ENCODE peak calls at places on chromosomes 4 and X, in seven cellular contexts. One of them, this sample, is unnamed.

GRCh38 chr4:1792158-1792831 is 798 bp upstream of the FGFR3 start:
- DNase-seq in cardiac muscle cell: no peak
- DNase-seq in testis: no peak
- DNase-seq in aorta: no peak
- DNase-seq in HCT116: no peak
- DNase-seq in spleen: no peak
- DNase-seq in fibroblast of lung: no peak
- DNase-seq in this sample: no peak

GRCh38 chr4:68451246-68452211 is 4.3 kb downstream of the TMPRSS11E start:
- DNase-seq in spleen: no peak
- DNase-seq in aorta: no peak
- DNase-seq in testis: no peak
- DNase-seq in cardiac muscle cell: no peak
- DNase-seq in fibroblast of lung: peak; percentile 58
- DNase-seq in HCT116: no peak
- DNase-seq in this sample: no peak

GRCh38 chr4:186739802-186740434 is 16.3 kb upstream of the FAT1 start:
- DNase-seq in cardiac muscle cell: no peak
- DNase-seq in aorta: no peak
- DNase-seq in testis: no peak
- DNase-seq in spleen: no peak
- DNase-seq in HCT116: no peak
- DNase-seq in fibroblast of lung: no peak
- DNase-seq in this sample: no peak

GRCh38 chrX:10231461-10231860 is 74.7 kb downstream of the CLCN4 start:
- DNase-seq in HCT116: no peak
- DNase-seq in testis: no peak
- DNase-seq in fibroblast of lung: no peak
- DNase-seq in aorta: no peak
- DNase-seq in cardiac muscle cell: no peak
- DNase-seq in spleen: no peak
- DNase-seq in this sample: no peak

GRCh38 chr4:38565271-38566199 is 98.5 kb upstream of the KLF3 start:
- DNase-seq in aorta: no peak
- DNase-seq in spleen: no peak
- DNase-seq in testis: no peak
- DNase-seq in cardiac muscle cell: no peak
- DNase-seq in fibroblast of lung: peak; percentile 84
- DNase-seq in HCT116: no peak
- DNase-seq in this sample: no peak

GRCh38 chr4:159366966-159367365 is 264.1 kb downstream of the RAPGEF2 start:
- DNase-seq in spleen: no peak
- DNase-seq in aorta: no peak
- DNase-seq in testis: no peak
- DNase-seq in fibroblast of lung: peak; percentile 21
- DNase-seq in HCT116: no peak
- DNase-seq in cardiac muscle cell: no peak
- DNase-seq in this sample: no peak

GRCh38 chr4:82145850-82146249 is 227.9 kb downstream of the HNRNPD start:
- DNase-seq in fibroblast of lung: no peak
- DNase-seq in spleen: no peak
- DNase-seq in cardiac muscle cell: no peak
- DNase-seq in aorta: no peak
- DNase-seq in testis: no peak
- DNase-seq in HCT116: no peak
- DNase-seq in this sample: no peak

GRCh38 chrX:53223955-53224859 is 800 bp downstream of the KDM5C start:
- DNase-seq in spleen: peak; percentile 90
- DNase-seq in cardiac muscle cell: peak; percentile 33
- DNase-seq in testis: no peak
- DNase-seq in HCT116: peak; percentile 28
- DNase-seq in fibroblast of lung: peak; percentile 86
- DNase-seq in aorta: peak; percentile 78
- DNase-seq in this sample: peak; percentile 77

GRCh38 chr4:109665783-109666455 is 37.3 kb downstream of the CASP6 start:
- DNase-seq in aorta: no peak
- DNase-seq in cardiac muscle cell: no peak
- DNase-seq in fibroblast of lung: no peak
- DNase-seq in spleen: no peak
- DNase-seq in HCT116: no peak
- DNase-seq in testis: no peak
- DNase-seq in this sample: no peak

GRCh38 chr4:118846981-118847380 is 11.1 kb upstream of the SEC24D start:
- DNase-seq in spleen: no peak
- DNase-seq in HCT116: no peak
- DNase-seq in cardiac muscle cell: no peak
- DNase-seq in aorta: no peak
- DNase-seq in testis: no peak
- DNase-seq in fibroblast of lung: no peak
- DNase-seq in this sample: no peak

GRCh38 chrX:51569561-51569960 is 49.2 kb downstream of the CENPVL3 start:
- DNase-seq in cardiac muscle cell: no peak
- DNase-seq in fibroblast of lung: no peak
- DNase-seq in aorta: no peak
- DNase-seq in spleen: no peak
- DNase-seq in HCT116: no peak
- DNase-seq in testis: no peak
- DNase-seq in this sample: no peak

GRCh38 chrX:331772-332495 is 13.3 kb upstream of the GTPBP6 start:
- DNase-seq in aorta: peak; percentile 74
- DNase-seq in fibroblast of lung: no peak
- DNase-seq in cardiac muscle cell: no peak
- DNase-seq in spleen: peak; percentile 76
- DNase-seq in HCT116: no peak
- DNase-seq in testis: no peak
- DNase-seq in this sample: peak; percentile 70

GRCh38 chrX:47218920-47219815 is 687 bp downstream of the CDK16 start:
- DNase-seq in spleen: peak; percentile 93
- DNase-seq in HCT116: no peak
- DNase-seq in fibroblast of lung: no peak
- DNase-seq in cardiac muscle cell: peak; percentile 69
- DNase-seq in aorta: peak; percentile 85
- DNase-seq in testis: peak; percentile 26
- DNase-seq in this sample: peak; percentile 90

GRCh38 chr4:135281230-135281629 is 1079.6 kb upstream of the PABPC4L start:
- DNase-seq in HCT116: no peak
- DNase-seq in aorta: no peak
- DNase-seq in spleen: no peak
- DNase-seq in cardiac muscle cell: no peak
- DNase-seq in fibroblast of lung: peak; percentile 22
- DNase-seq in testis: no peak
- DNase-seq in this sample: no peak

GRCh38 chrX:109872021-109872730 is 130.7 kb upstream of the TMEM164 start:
- DNase-seq in cardiac muscle cell: no peak
- DNase-seq in aorta: no peak
- DNase-seq in HCT116: no peak
- DNase-seq in fibroblast of lung: peak; percentile 58
- DNase-seq in testis: no peak
- DNase-seq in spleen: no peak
- DNase-seq in this sample: no peak

GRCh38 chr4:119498520-119498919 is 130.1 kb downstream of the PDE5A start:
- DNase-seq in cardiac muscle cell: no peak
- DNase-seq in fibroblast of lung: no peak
- DNase-seq in HCT116: no peak
- DNase-seq in aorta: no peak
- DNase-seq in testis: peak; percentile 72
- DNase-seq in spleen: peak; percentile 57
- DNase-seq in this sample: peak; percentile 83

GRCh38 chrX:129980043-129980442 is 2.4 kb upstream of the BCORL1 start:
- DNase-seq in HCT116: no peak
- DNase-seq in aorta: no peak
- DNase-seq in spleen: peak; percentile 87
- DNase-seq in cardiac muscle cell: peak; percentile 27
- DNase-seq in testis: peak; percentile 47
- DNase-seq in fibroblast of lung: no peak
- DNase-seq in this sample: peak; percentile 75

GRCh38 chrX:119573840-119574393 is 446 bp upstream of the UBE2A start:
- DNase-seq in cardiac muscle cell: peak; percentile 45
- DNase-seq in aorta: no peak
- DNase-seq in spleen: no peak
- DNase-seq in testis: peak; percentile 22
- DNase-seq in HCT116: peak; percentile 15
- DNase-seq in fibroblast of lung: peak; percentile 55
- DNase-seq in this sample: no peak

GRCh38 chr4:11799182-11799581 is 370.5 kb upstream of the HS3ST1 start:
- DNase-seq in fibroblast of lung: no peak
- DNase-seq in HCT116: no peak
- DNase-seq in cardiac muscle cell: no peak
- DNase-seq in testis: no peak
- DNase-seq in aorta: no peak
- DNase-seq in spleen: no peak
- DNase-seq in this sample: no peak

GRCh38 chr4:53914313-53915016 is 149.9 kb downstream of the CHIC2 start:
- DNase-seq in testis: no peak
- DNase-seq in spleen: no peak
- DNase-seq in fibroblast of lung: peak; percentile 82
- DNase-seq in cardiac muscle cell: no peak
- DNase-seq in aorta: no peak
- DNase-seq in HCT116: no peak
- DNase-seq in this sample: no peak

GRCh38 chr4:152193059-152193458 is 342.8 kb downstream of the FBXW7 start:
- DNase-seq in aorta: no peak
- DNase-seq in HCT116: no peak
- DNase-seq in cardiac muscle cell: no peak
- DNase-seq in spleen: no peak
- DNase-seq in testis: no peak
- DNase-seq in fibroblast of lung: peak; percentile 39
- DNase-seq in this sample: no peak

GRCh38 chrX:103309860-103310591 is 764 bp downstream of the BEX2 start:
- DNase-seq in spleen: peak; percentile 79
- DNase-seq in cardiac muscle cell: peak; percentile 5
- DNase-seq in fibroblast of lung: no peak
- DNase-seq in aorta: no peak
- DNase-seq in testis: no peak
- DNase-seq in HCT116: no peak
- DNase-seq in this sample: no peak

GRCh38 chrX:70878925-70879324 is 29.6 kb downstream of the TEX11 start:
- DNase-seq in cardiac muscle cell: no peak
- DNase-seq in fibroblast of lung: no peak
- DNase-seq in testis: no peak
- DNase-seq in aorta: no peak
- DNase-seq in HCT116: no peak
- DNase-seq in spleen: no peak
- DNase-seq in this sample: no peak

GRCh38 chr4:39305902-39306677 is 60.1 kb downstream of the RFC1 start:
- DNase-seq in fibroblast of lung: peak; percentile 20
- DNase-seq in HCT116: no peak
- DNase-seq in aorta: no peak
- DNase-seq in spleen: no peak
- DNase-seq in cardiac muscle cell: no peak
- DNase-seq in testis: no peak
- DNase-seq in this sample: no peak

GRCh38 chr4:176150283-176150682 is 45.1 kb downstream of the SPATA4 start:
- DNase-seq in spleen: no peak
- DNase-seq in aorta: no peak
- DNase-seq in cardiac muscle cell: peak; percentile 45
- DNase-seq in HCT116: peak; percentile 23
- DNase-seq in testis: no peak
- DNase-seq in fibroblast of lung: peak; percentile 31
- DNase-seq in this sample: no peak

GRCh38 chrX:34656467-34656841 is 631 bp downstream of the TMEM47 start:
- DNase-seq in spleen: no peak
- DNase-seq in aorta: peak; percentile 75
- DNase-seq in HCT116: no peak
- DNase-seq in fibroblast of lung: no peak
- DNase-seq in cardiac muscle cell: peak; percentile 20
- DNase-seq in testis: no peak
- DNase-seq in this sample: peak; percentile 68

GRCh38 chr4:10296730-10297129 is 160.5 kb downstream of the ZNF518B start:
- DNase-seq in HCT116: no peak
- DNase-seq in testis: peak; percentile 36
- DNase-seq in cardiac muscle cell: peak; percentile 8
- DNase-seq in spleen: no peak
- DNase-seq in fibroblast of lung: no peak
- DNase-seq in aorta: no peak
- DNase-seq in this sample: no peak

DNA sequence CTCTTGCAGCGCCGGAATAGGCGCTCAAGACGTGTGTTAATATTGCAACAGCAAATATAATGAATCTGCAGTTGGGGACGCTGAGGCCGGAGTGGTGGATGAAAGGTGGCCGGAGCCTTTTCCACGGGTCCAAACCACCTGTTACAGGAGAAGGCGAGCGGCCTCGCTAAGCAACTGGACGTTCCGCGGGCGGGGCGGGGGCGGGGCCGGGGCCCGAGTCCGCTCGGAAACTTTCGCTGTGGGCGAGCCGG is 325 bp upstream of the WFS1 start:
- DNase-seq in fibroblast of lung: no peak
- DNase-seq in aorta: no peak
- DNase-seq in spleen: no peak
- DNase-seq in cardiac muscle cell: no peak
- DNase-seq in testis: no peak
- DNase-seq in HCT116: no peak
- DNase-seq in this sample: no peak
- H3K4me1 ChIP-seq in fibroblast of lung: peaks cover 34% of the 10 kb centered on the region
- H3K4me1 ChIP-seq in aorta: no peaks in the 10 kb centered on the region
- H3K4me1 ChIP-seq in spleen: peaks cover 52% of the 10 kb centered on the region
- H3K4me1 ChIP-seq in cardiac muscle cell: peaks cover 8% of the 10 kb centered on the region
- H3K4me1 ChIP-seq in testis: peaks cover 42% of the 10 kb centered on the region
- H3K4me1 ChIP-seq in HCT116: peaks cover 37% of the 10 kb centered on the region
- H3K4me1 ChIP-seq in this sample: peaks cover 6% of the 10 kb centered on the region

GRCh38 chrX:20267924-20268701 is 1.4 kb upstream of the RPS6KA3 start:
- DNase-seq in fibroblast of lung: peak; percentile 31
- DNase-seq in HCT116: no peak
- DNase-seq in aorta: peak; percentile 86
- DNase-seq in spleen: peak; percentile 87
- DNase-seq in testis: peak; percentile 37
- DNase-seq in cardiac muscle cell: peak; percentile 21
- DNase-seq in this sample: peak; percentile 81
- H3K4me3 ChIP-seq in fibroblast of lung: peak overlapping the region; percentile 49
- H3K4me3 ChIP-seq in HCT116: no peak overlapping the region
- H3K4me3 ChIP-seq in aorta: peak overlapping the region; percentile 54
- H3K4me3 ChIP-seq in spleen: peak overlapping the region; percentile 34
- H3K4me3 ChIP-seq in testis: peak overlapping the region; percentile 68
- H3K4me3 ChIP-seq in cardiac muscle cell: peak overlapping the region; percentile 81
- H3K4me3 ChIP-seq in this sample: peak overlapping the region; percentile 63

GRCh38 chrX:133655262-133655913 is 240.1 kb upstream of the GPC4 start:
- DNase-seq in cardiac muscle cell: no peak
- DNase-seq in fibroblast of lung: peak; percentile 54
- DNase-seq in HCT116: no peak
- DNase-seq in spleen: no peak
- DNase-seq in testis: no peak
- DNase-seq in aorta: no peak
- DNase-seq in this sample: no peak
- H3K27ac ChIP-seq in cardiac muscle cell: no peak overlapping the region
- H3K27ac ChIP-seq in fibroblast of lung: no peak overlapping the region
- H3K27ac ChIP-seq in HCT116: no peak overlapping the region
- H3K27ac ChIP-seq in spleen: no peak overlapping the region
- H3K27ac ChIP-seq in testis: no peak overlapping the region
- H3K27ac ChIP-seq in aorta: no peak overlapping the region
- H3K27ac ChIP-seq in this sample: peak overlapping the region; percentile 63

DNA sequence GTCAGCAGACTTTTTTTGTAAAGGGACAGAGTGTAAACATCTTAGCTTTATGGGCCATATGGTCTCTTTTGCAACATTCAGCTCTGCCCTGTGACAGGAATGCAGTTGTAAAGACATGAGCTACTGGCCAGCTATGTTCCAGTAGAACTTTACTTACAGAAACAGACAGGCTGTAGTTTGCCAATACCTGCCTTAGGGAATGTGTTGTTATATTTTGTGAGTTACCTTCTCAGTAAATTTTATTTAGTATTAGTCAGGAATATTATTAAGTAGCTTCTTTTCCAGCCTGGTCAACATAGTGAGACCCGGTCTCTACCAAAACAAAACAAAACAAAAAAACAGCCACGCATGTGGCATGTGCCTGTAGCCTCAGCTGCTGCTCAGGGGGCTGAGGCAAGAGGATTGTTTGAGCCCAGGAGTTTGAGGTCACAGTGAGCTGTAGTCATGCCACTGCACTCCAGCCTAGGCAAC is 48.8 kb downstream of the HTT start:
- DNase-seq in aorta: no peak
- DNase-seq in cardiac muscle cell: no peak
- DNase-seq in spleen: no peak
- DNase-seq in fibroblast of lung: no peak
- DNase-seq in HCT116: no peak
- DNase-seq in testis: peak; percentile 74
- DNase-seq in this sample: no peak
- H3K4me1 ChIP-seq in aorta: no peaks in the 10 kb centered on the region
- H3K4me1 ChIP-seq in cardiac muscle cell: no peaks in the 10 kb centered on the region
- H3K4me1 ChIP-seq in spleen: peaks cover 21% of the 10 kb centered on the region
- H3K4me1 ChIP-seq in fibroblast of lung: peaks cover 9% of the 10 kb centered on the region
- H3K4me1 ChIP-seq in HCT116: no peaks in the 10 kb centered on the region
- H3K4me1 ChIP-seq in testis: peaks cover 19% of the 10 kb centered on the region
- H3K4me1 ChIP-seq in this sample: no peaks in the 10 kb centered on the region